ENCODE peak calls at places on chromosomes 7 and 10, in nine cellular contexts. One of them, this sample, is unnamed.

GRCh38 chr10:63197304-63198092 is 64.4 kb downstream of the NRBF2 start:
- DNase-seq in colonic mucosa: no peak
- DNase-seq in cardiac muscle cell: peak
- DNase-seq in HFFc6: peak
- DNase-seq in activated CD4-positive, CD25-positive, alpha-beta regulatory T cell: no peak
- DNase-seq in occipital lobe: no peak
- DNase-seq in NCI-H1436: no peak
- DNase-seq in hepatic stellate cell: peak
- DNase-seq in AG08396: peak
- DNase-seq in this sample: no peak

GRCh38 chr10:24007359-24007758 is 201.6 kb upstream of the KIAA1217 start:
- DNase-seq in colonic mucosa: no peak
- DNase-seq in cardiac muscle cell: no peak
- DNase-seq in HFFc6: no peak
- DNase-seq in activated CD4-positive, CD25-positive, alpha-beta regulatory T cell: no peak
- DNase-seq in occipital lobe: no peak
- DNase-seq in NCI-H1436: no peak
- DNase-seq in hepatic stellate cell: no peak
- DNase-seq in AG08396: no peak
- DNase-seq in this sample: no peak

GRCh38 chr10:7409045-7409731 is 1.6 kb downstream of the SFMBT2 start:
- DNase-seq in colonic mucosa: peak
- DNase-seq in cardiac muscle cell: peak
- DNase-seq in HFFc6: no peak
- DNase-seq in activated CD4-positive, CD25-positive, alpha-beta regulatory T cell: peak
- DNase-seq in occipital lobe: peak
- DNase-seq in NCI-H1436: no peak
- DNase-seq in hepatic stellate cell: no peak
- DNase-seq in AG08396: no peak
- DNase-seq in this sample: no peak

GRCh38 chr7:816300-816750 is 16.0 kb upstream of the SUN1 start:
- DNase-seq in colonic mucosa: peak
- DNase-seq in cardiac muscle cell: peak
- DNase-seq in HFFc6: peak
- DNase-seq in activated CD4-positive, CD25-positive, alpha-beta regulatory T cell: peak
- DNase-seq in occipital lobe: peak
- DNase-seq in NCI-H1436: peak
- DNase-seq in hepatic stellate cell: peak
- DNase-seq in AG08396: peak
- DNase-seq in this sample: peak

GRCh38 chr7:66140924-66141323 is 26.3 kb downstream of the CRCP start:
- DNase-seq in colonic mucosa: peak
- DNase-seq in cardiac muscle cell: peak
- DNase-seq in HFFc6: peak
- DNase-seq in activated CD4-positive, CD25-positive, alpha-beta regulatory T cell: no peak
- DNase-seq in occipital lobe: peak
- DNase-seq in NCI-H1436: no peak
- DNase-seq in hepatic stellate cell: peak
- DNase-seq in AG08396: peak
- DNase-seq in this sample: no peak

GRCh38 chr10:86195521-86195920 is 171.1 kb downstream of the GRID1 start:
- DNase-seq in colonic mucosa: no peak
- DNase-seq in cardiac muscle cell: no peak
- DNase-seq in HFFc6: no peak
- DNase-seq in activated CD4-positive, CD25-positive, alpha-beta regulatory T cell: no peak
- DNase-seq in occipital lobe: no peak
- DNase-seq in NCI-H1436: no peak
- DNase-seq in hepatic stellate cell: no peak
- DNase-seq in AG08396: no peak
- DNase-seq in this sample: no peak

GRCh38 chr7:116777613-116778380 is 84.6 kb upstream of the CAPZA2 start:
- DNase-seq in colonic mucosa: no peak
- DNase-seq in cardiac muscle cell: peak
- DNase-seq in HFFc6: peak
- DNase-seq in activated CD4-positive, CD25-positive, alpha-beta regulatory T cell: no peak
- DNase-seq in occipital lobe: no peak
- DNase-seq in NCI-H1436: no peak
- DNase-seq in hepatic stellate cell: no peak
- DNase-seq in AG08396: no peak
- DNase-seq in this sample: no peak

GRCh38 chr7:117711556-117711955 is 161.7 kb downstream of the CTTNBP2 start:
- DNase-seq in colonic mucosa: no peak
- DNase-seq in cardiac muscle cell: no peak
- DNase-seq in HFFc6: no peak
- DNase-seq in activated CD4-positive, CD25-positive, alpha-beta regulatory T cell: no peak
- DNase-seq in occipital lobe: no peak
- DNase-seq in NCI-H1436: no peak
- DNase-seq in hepatic stellate cell: no peak
- DNase-seq in AG08396: no peak
- DNase-seq in this sample: no peak

GRCh38 chr10:7027237-7027912 is 383.5 kb downstream of the SFMBT2 start:
- DNase-seq in colonic mucosa: no peak
- DNase-seq in cardiac muscle cell: no peak
- DNase-seq in HFFc6: no peak
- DNase-seq in activated CD4-positive, CD25-positive, alpha-beta regulatory T cell: no peak
- DNase-seq in occipital lobe: no peak
- DNase-seq in NCI-H1436: no peak
- DNase-seq in hepatic stellate cell: no peak
- DNase-seq in AG08396: no peak
- DNase-seq in this sample: no peak

GRCh38 chr10:31083765-31084184 is 52.1 kb upstream of the ZNF438 start:
- DNase-seq in colonic mucosa: peak
- DNase-seq in cardiac muscle cell: peak
- DNase-seq in HFFc6: peak
- DNase-seq in activated CD4-positive, CD25-positive, alpha-beta regulatory T cell: peak
- DNase-seq in occipital lobe: no peak
- DNase-seq in NCI-H1436: peak
- DNase-seq in hepatic stellate cell: peak
- DNase-seq in AG08396: no peak
- DNase-seq in this sample: peak

GRCh38 chr7:16762177-16762576 is 8.6 kb downstream of the TSPAN13 start:
- DNase-seq in colonic mucosa: peak
- DNase-seq in cardiac muscle cell: no peak
- DNase-seq in HFFc6: no peak
- DNase-seq in activated CD4-positive, CD25-positive, alpha-beta regulatory T cell: no peak
- DNase-seq in occipital lobe: no peak
- DNase-seq in NCI-H1436: no peak
- DNase-seq in hepatic stellate cell: no peak
- DNase-seq in AG08396: no peak
- DNase-seq in this sample: no peak

GRCh38 chr10:1183033-1183396 is 126.8 kb downstream of the WDR37 start:
- DNase-seq in colonic mucosa: no peak
- DNase-seq in cardiac muscle cell: no peak
- DNase-seq in HFFc6: no peak
- DNase-seq in activated CD4-positive, CD25-positive, alpha-beta regulatory T cell: no peak
- DNase-seq in occipital lobe: no peak
- DNase-seq in NCI-H1436: no peak
- DNase-seq in hepatic stellate cell: no peak
- DNase-seq in AG08396: no peak
- DNase-seq in this sample: no peak

GRCh38 chr7:108003591-108003935 is 602 bp upstream of the LAMB1 start:
- DNase-seq in colonic mucosa: no peak
- DNase-seq in cardiac muscle cell: no peak
- DNase-seq in HFFc6: no peak
- DNase-seq in activated CD4-positive, CD25-positive, alpha-beta regulatory T cell: no peak
- DNase-seq in occipital lobe: no peak
- DNase-seq in NCI-H1436: no peak
- DNase-seq in hepatic stellate cell: no peak
- DNase-seq in AG08396: no peak
- DNase-seq in this sample: no peak

GRCh38 chr7:951881-952547 is 2.5 kb downstream of the ADAP1 start:
- DNase-seq in colonic mucosa: no peak
- DNase-seq in cardiac muscle cell: no peak
- DNase-seq in HFFc6: no peak
- DNase-seq in activated CD4-positive, CD25-positive, alpha-beta regulatory T cell: no peak
- DNase-seq in occipital lobe: no peak
- DNase-seq in NCI-H1436: no peak
- DNase-seq in hepatic stellate cell: no peak
- DNase-seq in AG08396: no peak
- DNase-seq in this sample: no peak

GRCh38 chr7:151565541-151565940 is 45.8 kb upstream of the RHEB start:
- DNase-seq in colonic mucosa: no peak
- DNase-seq in cardiac muscle cell: no peak
- DNase-seq in HFFc6: peak
- DNase-seq in activated CD4-positive, CD25-positive, alpha-beta regulatory T cell: no peak
- DNase-seq in occipital lobe: no peak
- DNase-seq in NCI-H1436: no peak
- DNase-seq in hepatic stellate cell: no peak
- DNase-seq in AG08396: no peak
- DNase-seq in this sample: no peak

GRCh38 chr10:43437141-43437860 is 390 bp downstream of the ZNF487 start:
- DNase-seq in colonic mucosa: no peak
- DNase-seq in cardiac muscle cell: peak
- DNase-seq in HFFc6: no peak
- DNase-seq in activated CD4-positive, CD25-positive, alpha-beta regulatory T cell: no peak
- DNase-seq in occipital lobe: no peak
- DNase-seq in NCI-H1436: no peak
- DNase-seq in hepatic stellate cell: peak
- DNase-seq in AG08396: no peak
- DNase-seq in this sample: no peak

GRCh38 chr10:74282853-74283205 is 131.8 kb downstream of the ADK start:
- DNase-seq in colonic mucosa: no peak
- DNase-seq in cardiac muscle cell: peak
- DNase-seq in HFFc6: peak
- DNase-seq in activated CD4-positive, CD25-positive, alpha-beta regulatory T cell: no peak
- DNase-seq in occipital lobe: no peak
- DNase-seq in NCI-H1436: no peak
- DNase-seq in hepatic stellate cell: no peak
- DNase-seq in AG08396: no peak
- DNase-seq in this sample: no peak

GRCh38 chr7:39539816-39540215 is 26.4 kb upstream of the YAE1 start:
- DNase-seq in colonic mucosa: no peak
- DNase-seq in cardiac muscle cell: no peak
- DNase-seq in HFFc6: no peak
- DNase-seq in activated CD4-positive, CD25-positive, alpha-beta regulatory T cell: no peak
- DNase-seq in occipital lobe: no peak
- DNase-seq in NCI-H1436: no peak
- DNase-seq in hepatic stellate cell: no peak
- DNase-seq in AG08396: no peak
- DNase-seq in this sample: no peak

GRCh38 chr7:150736864-150737263 is 354 bp upstream of the GIMAP5 start:
- DNase-seq in colonic mucosa: no peak
- DNase-seq in cardiac muscle cell: no peak
- DNase-seq in HFFc6: no peak
- DNase-seq in activated CD4-positive, CD25-positive, alpha-beta regulatory T cell: no peak
- DNase-seq in occipital lobe: no peak
- DNase-seq in NCI-H1436: no peak
- DNase-seq in hepatic stellate cell: no peak
- DNase-seq in AG08396: no peak
- DNase-seq in this sample: no peak

GRCh38 chr7:54292171-54292925 is 249.8 kb upstream of the VSTM2A start:
- DNase-seq in colonic mucosa: no peak
- DNase-seq in cardiac muscle cell: no peak
- DNase-seq in HFFc6: no peak
- DNase-seq in activated CD4-positive, CD25-positive, alpha-beta regulatory T cell: no peak
- DNase-seq in occipital lobe: no peak
- DNase-seq in NCI-H1436: no peak
- DNase-seq in hepatic stellate cell: no peak
- DNase-seq in AG08396: no peak
- DNase-seq in this sample: no peak

This sample was measured in NCI-H2107.